ENCODE peak calls at places on chromosomes 3 and 15, in nine cellular contexts. B, Y, I, D, H, G, N, W and F are unnamed samples.
A peak's percentile ranks its signal among the peaks of the same experiment; 100 is the strongest.

GRCh38 chr15:40064231-40064894 is 25.4 kb upstream of the SRP14 start:
- DNase-seq in B (peak; percentile 73), Y (no peak), I (no peak), D (no peak), H (no peak), G (no peak), N (no peak), W (no peak), F (no peak)

GRCh38 chr3:87006844-87007439 is 16.0 kb upstream of the VGLL3 start:
- DNase-seq in B (peak; percentile 52), Y (no peak), I (no peak), D (no peak), H (no peak), G (no peak), N (no peak), W (no peak), F (no peak)

GRCh38 chr15:90234519-90234988 is 545 bp downstream of the GDPGP1 start:
- DNase-seq in B (no peak), Y (no peak), I (no peak), D (no peak), H (no peak), G (peak; percentile 24), N (no peak), W (no peak), F (no peak)

GRCh38 chr15:88745696-88746095 is 57.5 kb upstream of the ACAN start:
- DNase-seq in B (no peak), Y (no peak), I (no peak), D (no peak), H (no peak), G (no peak), N (no peak), W (no peak), F (no peak)

GRCh38 chr3:78809941-78810340 is 957.9 kb downstream of the ROBO1 start:
- DNase-seq in B (no peak), Y (no peak), I (no peak), D (no peak), H (no peak), G (no peak), N (no peak), W (no peak), F (no peak)

GRCh38 chr3:186757686-186758220 is 25.6 kb upstream of the EIF4A2 start:
- DNase-seq in B (no peak), Y (no peak), I (no peak), D (no peak), H (no peak), G (no peak), N (no peak), W (no peak), F (no peak)

GRCh38 chr3:123202451-123202850 is 708 bp downstream of the SEC22A start:
- DNase-seq in B (peak; percentile 14), Y (peak; percentile 43), I (no peak), D (no peak), H (no peak), G (peak; percentile 5), N (no peak), W (no peak), F (no peak)

GRCh38 chr3:170387952-170388351 is 30.4 kb downstream of the SKIL start:
- DNase-seq in B (peak; percentile 28), Y (no peak), I (no peak), D (no peak), H (no peak), G (no peak), N (no peak), W (no peak), F (no peak)

GRCh38 chr3:14238936-14239335 is 60.3 kb downstream of the LSM3 start:
- DNase-seq in B (no peak), Y (no peak), I (no peak), D (no peak), H (no peak), G (no peak), N (no peak), W (no peak), F (no peak)

GRCh38 chr3:132756108-132756650 is 34.0 kb upstream of the NPHP3 start:
- DNase-seq in B (no peak), Y (no peak), I (no peak), D (no peak), H (no peak), G (no peak), N (no peak), W (no peak), F (no peak)

GRCh38 chr3:149368850-149369497 is 8.5 kb downstream of the TM4SF1 start:
- DNase-seq in B (peak; percentile 69), Y (no peak), I (no peak), D (no peak), H (no peak), G (peak; percentile 96), N (no peak), W (no peak), F (no peak)

GRCh38 chr3:149369991-149370866 is 7.2 kb downstream of the TM4SF1 start:
- DNase-seq in B (peak; percentile 58), Y (no peak), I (no peak), D (no peak), H (no peak), G (no peak), N (no peak), W (no peak), F (no peak)

GRCh38 chr3:149373235-149374125 is 4.0 kb downstream of the TM4SF1 start:
- DNase-seq in B (peak; percentile 73), Y (no peak), I (no peak), D (no peak), H (no peak), G (peak; percentile 70), N (no peak), W (no peak), F (no peak)

GRCh38 chr3:149371723-149372114 is 5.7 kb downstream of the TM4SF1 start:
- DNase-seq in B (no peak), Y (no peak), I (no peak), D (no peak), H (no peak), G (no peak), N (no peak), W (no peak), F (no peak)

DNA sequence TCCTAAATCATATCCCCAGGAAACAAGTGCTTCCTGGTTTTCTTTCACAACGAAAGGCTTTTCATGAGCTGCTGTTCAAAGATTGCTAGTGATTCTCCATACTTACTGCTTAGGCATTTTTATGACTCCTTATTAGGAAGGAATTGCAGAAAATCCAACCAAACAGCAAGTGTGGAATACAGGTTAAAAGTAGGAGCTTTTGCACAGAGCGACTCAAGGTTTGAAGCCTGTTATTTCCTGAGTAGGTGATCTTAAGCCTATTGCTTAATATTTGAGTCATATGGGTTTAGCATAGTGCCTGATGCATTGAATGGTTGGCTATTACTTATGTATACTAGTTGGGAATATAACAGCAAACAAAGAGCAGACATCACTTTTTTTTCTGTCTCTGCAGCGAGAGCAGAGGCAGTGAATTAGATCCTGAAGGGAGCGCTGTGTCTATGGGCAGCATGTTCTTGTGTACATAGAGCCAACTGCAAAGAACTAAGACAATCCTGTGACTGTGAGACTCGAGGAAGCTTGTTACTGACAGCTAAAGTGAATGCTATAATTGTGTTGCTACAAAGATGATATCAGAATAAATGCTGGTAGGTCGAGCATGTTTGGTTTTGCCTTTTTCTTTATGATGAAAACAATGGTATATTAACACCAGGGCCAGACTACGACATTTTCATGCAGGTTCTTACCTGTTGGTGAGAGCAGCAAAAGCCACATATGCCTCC is 6.3 kb downstream of the TM4SF1 start:
- DNase-seq in B (peak; percentile 74), Y (no peak), I (no peak), D (no peak), H (no peak), G (peak; percentile 66), N (no peak), W (no peak), F (no peak)
- H3K4me1 ChIP-seq in B (peaks cover 86% of the 10 kb centered on the region), Y (peaks cover 4% of the 10 kb centered on the region), I (no peaks in the 10 kb centered on the region), D (peaks cover 48% of the 10 kb centered on the region), H (peaks cover 6% of the 10 kb centered on the region), G (peaks cover 89% of the 10 kb centered on the region), N (peaks cover 20% of the 10 kb centered on the region), W (peaks cover 15% of the 10 kb centered on the region), F (peaks cover 84% of the 10 kb centered on the region)

GRCh38 chr3:51355891-51356578 is 29.1 kb upstream of the MANF start:
- DNase-seq in B (no peak), Y (no peak), I (no peak), D (no peak), H (no peak), G (no peak), N (no peak), W (no peak), F (peak; percentile 70)
- TF ChIP-seq EP300 in B (no peak), Y (no peak), I (no peak), D (no peak), H (no peak), G (no peak), N (no peak), W (no peak), F (no peak)

DNA sequence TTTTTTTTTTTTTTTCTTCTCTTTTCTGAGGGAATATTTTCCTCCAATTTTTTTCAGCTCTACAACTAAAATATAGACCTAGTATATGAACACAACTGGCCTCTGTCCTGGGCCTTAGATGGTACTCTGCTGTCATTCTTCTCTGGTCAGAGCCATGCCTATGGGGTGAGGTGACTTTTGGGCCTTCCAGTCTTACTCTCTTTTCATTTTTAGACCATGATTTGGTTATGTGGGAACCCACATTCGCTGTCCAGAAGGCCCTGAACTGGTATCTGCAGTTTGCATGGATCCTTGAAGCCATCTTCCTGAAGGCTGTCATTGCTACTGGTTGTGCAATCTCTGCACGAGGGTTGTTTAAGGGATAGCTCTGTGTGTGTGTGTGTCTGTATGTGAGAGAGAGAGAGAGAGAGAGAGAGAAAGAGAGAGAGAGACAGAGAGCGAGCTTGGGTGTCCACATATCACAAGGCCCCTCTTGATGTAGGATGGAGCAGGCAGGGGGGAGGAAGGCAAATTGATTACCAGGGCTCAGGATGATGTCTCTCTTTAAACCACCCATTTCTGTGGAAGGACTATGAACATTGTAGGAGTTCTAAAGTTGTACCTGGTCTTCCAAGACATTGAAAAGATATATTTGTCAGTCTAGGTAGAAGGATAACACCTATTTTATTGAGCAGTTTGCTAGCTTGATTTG is 6.9 kb downstream of the TGFBR2 start:
- DNase-seq in B (no peak), Y (no peak), I (no peak), D (no peak), H (no peak), G (no peak), N (no peak), W (no peak), F (no peak)
- H3K4me1 ChIP-seq in B (peaks cover 97% of the 10 kb centered on the region), Y (no peaks in the 10 kb centered on the region), I (no peaks in the 10 kb centered on the region), D (peaks cover 31% of the 10 kb centered on the region), H (peaks cover 2% of the 10 kb centered on the region), G (peaks cover 78% of the 10 kb centered on the region), N (no peaks in the 10 kb centered on the region), W (peaks cover 89% of the 10 kb centered on the region), F (peaks cover 47% of the 10 kb centered on the region)

GRCh38 chr3:194871864-194872668 is 186.4 kb downstream of the FAM43A start:
- DNase-seq in B (peak; percentile 38), Y (peak; percentile 47), I (no peak), D (peak; percentile 76), H (no peak), G (no peak), N (no peak), W (no peak), F (no peak)

GRCh38 chr3:194870394-194871110 is 184.9 kb downstream of the FAM43A start:
- DNase-seq in B (peak; percentile 48), Y (no peak), I (no peak), D (peak; percentile 69), H (no peak), G (no peak), N (no peak), W (no peak), F (no peak)

GRCh38 chr3:194869482-194870169 is 183.9 kb downstream of the FAM43A start:
- DNase-seq in B (peak; percentile 50), Y (no peak), I (no peak), D (no peak), H (no peak), G (no peak), N (no peak), W (no peak), F (no peak)

GRCh38 chr3:194872669-194872977 is 186.9 kb downstream of the FAM43A start:
- DNase-seq in B (peak; percentile 16), Y (no peak), I (no peak), D (no peak), H (no peak), G (no peak), N (no peak), W (no peak), F (no peak)

GRCh38 chr3:194871143-194871863 is 185.6 kb downstream of the FAM43A start:
- DNase-seq in B (peak; percentile 73), Y (peak; percentile 82), I (no peak), D (peak; percentile 88), H (peak; percentile 47), G (no peak), N (no peak), W (no peak), F (peak; percentile 57)
- TF ChIP-seq EP300 in B (no peak), Y (peak; percentile 66), I (no peak), D (peak; percentile 75), H (no peak), G (no peak), N (no peak), W (no peak), F (no peak)